ENCODE peak calls at places on chromosomes 1 and 21, in four cellular contexts. J, D, H and T are unnamed samples.

GRCh38 chr1:183515002-183515689 is 42.8 kb downstream of the SMG7 start:
- DNase-seq in J (no peak), D (peak), H (peak), T (peak)

GRCh38 chr1:178055093-178055492 is 38.8 kb upstream of the RASAL2 start:
- DNase-seq in J (peak), D (peak), H (no peak), T (no peak)

GRCh38 chr1:89953072-89953626 is 41.8 kb upstream of the ZNF326 start:
- DNase-seq in J (peak), D (peak), H (peak), T (peak)

GRCh38 chr1:10943991-10944730 is 68.3 kb upstream of the TARDBP start:
- DNase-seq in J (no peak), D (peak), H (peak), T (peak)

GRCh38 chr1:19167140-19167539 is 42.9 kb downstream of the UBR4 start:
- DNase-seq in J (no peak), D (no peak), H (no peak), T (no peak)

GRCh38 chr1:966135-966602 is at the start of gene PLEKHN1:
- DNase-seq in J (no peak), D (peak), H (peak), T (peak)

GRCh38 chr1:29851666-29852065 is 615.3 kb downstream of the PTPRU start:
- DNase-seq in J (no peak), D (peak), H (peak), T (no peak)

GRCh38 chr1:196180847-196181593 is 427.2 kb downstream of the KCNT2 start:
- DNase-seq in J (no peak), D (peak), H (peak), T (peak)

GRCh38 chr1:20663365-20663764 is 2.2 kb upstream of the DDOST start:
- DNase-seq in J (no peak), D (peak), H (no peak), T (no peak)

GRCh38 chr1:228194436-228194835 is 13.4 kb upstream of the OBSCN start:
- DNase-seq in J (no peak), D (no peak), H (no peak), T (no peak)

GRCh38 chr1:25861316-25862286 is 2.3 kb upstream of the AUNIP start:
- DNase-seq in J (peak), D (no peak), H (no peak), T (no peak)

GRCh38 chr1:8122160-8122476 is 96.0 kb upstream of the ERRFI1 start:
- DNase-seq in J (no peak), D (no peak), H (peak), T (no peak)

GRCh38 chr21:41677671-41678015 is 89.2 kb downstream of the RIPK4 start:
- DNase-seq in J (no peak), D (peak), H (no peak), T (no peak)

GRCh38 chr1:99599678-99600175 is 46.2 kb upstream of the PALMD start:
- DNase-seq in J (no peak), D (peak), H (peak), T (peak)

GRCh38 chr21:44710756-44711326 is 531 bp downstream of the TSPEAR start:
- DNase-seq in J (peak), D (no peak), H (peak), T (no peak)

GRCh38 chr1:112614460-112615065 is 4.4 kb downstream of the ST7L start:
- DNase-seq in J (peak), D (peak), H (peak), T (peak)

GRCh38 chr1:5680600-5680999 is 311.6 kb downstream of the NPHP4 start:
- DNase-seq in J (no peak), D (no peak), H (no peak), T (no peak)

GRCh38 chr1:19504796-19505693 is 19.7 kb upstream of the CAPZB start:
- DNase-seq in J (no peak), D (no peak), H (peak), T (peak)

GRCh38 chr1:151056149-151056548 is 3.3 kb downstream of the CDC42SE1 start:
- DNase-seq in J (no peak), D (no peak), H (no peak), T (peak)

GRCh38 chr21:42618713-42619112 is 34.7 kb upstream of the PDE9A start:
- DNase-seq in J (no peak), D (no peak), H (no peak), T (no peak)

GRCh38 chr1:220272047-220272840 is at the start of gene RAB3GAP2:
- DNase-seq in J (peak), D (peak), H (peak), T (peak)

GRCh38 chr1:19750101-19750881 is 49.4 kb downstream of the TMCO4 start:
- DNase-seq in J (no peak), D (peak), H (no peak), T (peak)

GRCh38 chr1:209993061-209993830 is 55.2 kb downstream of the SYT14 start:
- DNase-seq in J (no peak), D (no peak), H (no peak), T (no peak)

GRCh38 chr21:32826317-32827167 is 55.0 kb upstream of the PAXBP1 start:
- DNase-seq in J (peak), D (peak), H (peak), T (peak)

GRCh38 chr21:38787461-38788274 is 18.1 kb upstream of the ETS2 start:
- DNase-seq in J (no peak), D (peak), H (peak), T (peak)

GRCh38 chr1:207619833-207620572 is 24.9 kb upstream of the CR1L start:
- DNase-seq in J (peak), D (peak), H (peak), T (peak)

GRCh38 chr21:14977814-14978213 is 87.0 kb downstream of the NRIP1 start:
- DNase-seq in J (no peak), D (no peak), H (no peak), T (no peak)

GRCh38 chr1:66313446-66313845 is 220.5 kb upstream of the SGIP1 start:
- DNase-seq in J (no peak), D (no peak), H (no peak), T (no peak)

GRCh38 chr1:99538618-99538956 is 107.3 kb upstream of the PALMD start:
- DNase-seq in J (no peak), D (no peak), H (no peak), T (no peak)

GRCh38 chr1:165597883-165598675 is 33.0 kb upstream of the MGST3 start:
- DNase-seq in J (peak), D (peak), H (peak), T (peak)

GRCh38 chr1:182756423-182756822 is 33.1 kb upstream of the NPL start:
- DNase-seq in J (no peak), D (no peak), H (no peak), T (no peak)

DNA sequence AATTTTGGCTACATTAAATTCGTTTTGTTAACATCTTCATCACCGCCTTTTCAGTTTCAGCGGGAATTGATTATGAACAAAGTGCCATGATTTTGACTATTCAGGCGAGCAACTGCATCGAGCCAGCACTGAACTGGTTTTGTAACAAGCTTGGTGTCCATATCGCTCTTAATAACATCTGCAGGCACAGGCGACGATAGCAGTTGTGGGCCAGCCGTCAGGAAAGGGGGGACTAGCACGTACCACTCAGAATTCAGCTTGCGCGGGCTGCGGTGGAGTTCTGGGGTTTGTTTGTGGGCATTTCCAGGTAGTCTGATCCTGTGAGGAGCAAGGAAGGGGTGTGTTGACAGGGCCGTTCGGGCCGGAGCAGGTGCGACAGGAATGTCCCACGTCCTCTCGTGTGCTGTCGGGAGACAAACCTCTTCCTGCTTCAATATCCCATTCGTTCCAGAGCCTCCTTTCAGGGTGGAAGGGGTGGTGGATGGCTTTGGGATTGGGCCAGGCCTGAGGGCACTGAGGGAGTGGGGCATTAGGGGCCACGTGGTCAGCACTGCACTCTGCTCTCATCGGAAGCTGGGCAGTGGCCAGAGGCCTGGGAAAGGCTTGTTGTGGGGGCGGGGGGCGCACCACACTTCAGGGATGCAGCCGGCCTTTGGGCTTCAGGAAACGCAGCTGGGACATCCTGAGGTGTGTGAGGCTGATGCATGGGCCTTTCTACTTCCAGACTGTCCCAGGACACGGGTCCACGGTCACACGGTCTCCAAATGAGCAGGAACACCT is 39.1 kb downstream of the SKI start:
- DNase-seq in J (no peak), D (no peak), H (no peak), T (no peak)
- TF ChIP-seq EZH2phosphoT487 in J (no peak), D (no peak), H (no peak), T (no peak)

DNA sequence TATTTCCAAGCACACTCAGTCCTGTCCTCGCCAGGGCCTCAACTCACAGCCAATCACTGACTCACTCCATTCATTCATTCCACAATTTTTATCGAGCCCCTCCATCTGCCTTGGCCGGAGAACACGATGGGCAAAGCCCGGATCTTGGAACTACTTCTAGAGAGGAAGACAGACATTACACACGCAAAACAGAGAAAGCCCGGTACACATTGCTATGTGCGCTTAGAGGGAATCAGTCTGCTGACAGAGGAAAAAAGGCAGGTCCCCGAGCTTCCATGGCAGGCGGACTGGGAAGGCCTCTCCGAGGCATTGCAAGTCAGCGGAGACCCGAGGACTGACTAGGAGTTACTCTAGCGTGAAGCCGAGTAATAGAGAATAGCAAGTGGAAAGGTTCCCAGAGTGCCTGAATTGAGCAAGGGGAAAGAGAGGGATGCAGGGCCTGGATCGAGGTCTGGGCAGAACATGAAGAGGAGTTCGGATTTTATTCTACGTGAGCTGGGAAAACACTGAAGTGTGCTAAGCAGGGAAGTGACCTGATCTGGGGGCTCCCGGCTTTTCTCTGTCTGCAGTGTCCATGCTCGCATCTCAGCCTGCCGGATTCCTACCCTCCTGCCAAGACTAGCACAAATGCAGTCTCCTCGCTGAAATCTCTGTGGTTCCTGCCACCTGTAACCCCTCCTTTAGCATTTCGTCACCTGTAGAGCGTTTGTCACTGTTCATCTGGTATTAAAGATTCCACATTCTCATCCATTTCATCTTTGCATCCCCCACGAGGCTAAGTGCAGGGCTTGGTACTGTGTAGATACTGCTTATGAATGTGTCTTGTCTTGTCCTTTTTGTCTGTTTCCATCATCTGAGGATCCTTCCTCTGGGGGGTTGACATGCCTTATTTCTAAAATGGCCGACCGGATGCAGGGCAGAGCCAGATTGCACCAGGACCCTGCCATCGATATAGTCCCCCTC is 54.0 kb upstream of the DNAJC6 start:
- DNase-seq in J (peak), D (peak), H (peak), T (peak)
- TF ChIP-seq EZH2phosphoT487 in J (no peak), D (no peak), H (no peak), T (no peak)

GRCh38 chr1:157030728-157031127 is 14.8 kb downstream of the ARHGEF11 start:
- DNase-seq in J (no peak), D (no peak), H (no peak), T (no peak)
- TF ChIP-seq EZH2phosphoT487 in J (no peak), D (no peak), H (no peak), T (no peak)

GRCh38 chr1:57655161-57655560 is 231.3 kb upstream of the DAB1 start:
- DNase-seq in J (no peak), D (no peak), H (no peak), T (no peak)

GRCh38 chr1:57659804-57660203 is 235.9 kb upstream of the DAB1 start:
- DNase-seq in J (no peak), D (no peak), H (no peak), T (no peak)
- TF ChIP-seq EZH2phosphoT487 in J (no peak), D (no peak), H (no peak), T (no peak)

GRCh38 chr1:44245066-44245465 is 31.8 kb downstream of the DMAP1 start:
- DNase-seq in J (peak), D (no peak), H (no peak), T (no peak)
- TF ChIP-seq EZH2phosphoT487 in J (no peak), D (no peak), H (no peak), T (no peak)